ENCODE peak calls at places on chromosome 9, in nine cellular contexts. P is dorsolateral prefrontal cortex; M is fibroblast of the aortic adventitia; F is mammary epithelial cell; L is NB4; A is choroid plexus epithelial cell; R is effector memory CD4-positive, alpha-beta T cell; T is AG04450; U is lower leg skin. Z is an unnamed sample.

GRCh38 chr9:10571699-10572098 is 41.1 kb downstream of the PTPRD start:
- DNase-seq in R (no peak), A (no peak), T (no peak), L (no peak), M (no peak), U (no peak), F (no peak), P (no peak), Z (no peak)

GRCh38 chr9:122579874-122580273 is 3.3 kb downstream of the OR1L8 start:
- DNase-seq in A (no peak), R (no peak), T (no peak), M (no peak), P (no peak), F (no peak), L (no peak), U (no peak), Z (no peak)

GRCh38 chr9:134283692-134284265 is 42.5 kb upstream of the RXRA start:
- DNase-seq in P (no peak), R (no peak), F (no peak), M (no peak), U (no peak), T (no peak), A (no peak), L (no peak), Z (no peak)

GRCh38 chr9:88932766-88933165 is 58.5 kb upstream of the S1PR3 start:
- DNase-seq in F (peak), M (no peak), A (no peak), T (no peak), P (no peak), U (no peak), L (no peak), R (no peak), Z (no peak)

GRCh38 chr9:91536211-91536691 is 112.6 kb upstream of the NFIL3 start:
- DNase-seq in U (no peak), P (no peak), M (peak), F (peak), T (peak), R (no peak), A (peak), L (no peak), Z (no peak)

GRCh38 chr9:123267481-123268239 is 726 bp downstream of the STRBP start:
- DNase-seq in T (no peak), L (peak), F (no peak), M (no peak), R (no peak), U (no peak), P (peak), A (no peak), Z (no peak)

GRCh38 chr9:109052416-109052815 is 39.1 kb upstream of the CTNNAL1 start:
- DNase-seq in F (no peak), T (no peak), A (peak), P (no peak), U (no peak), M (peak), R (no peak), L (no peak), Z (peak)

GRCh38 chr9:89677696-89678393 is 73.0 kb downstream of the GADD45G start:
- DNase-seq in A (no peak), L (no peak), F (no peak), R (no peak), P (no peak), T (no peak), U (no peak), M (no peak), Z (peak)

GRCh38 chr9:113530022-113530635 is 66.6 kb downstream of the RGS3 start:
- DNase-seq in U (no peak), P (no peak), R (no peak), A (no peak), F (no peak), L (no peak), T (no peak), M (no peak), Z (no peak)

GRCh38 chr9:33466565-33467495 is 6.9 kb downstream of the NOL6 start:
- DNase-seq in P (peak), M (peak), T (no peak), L (peak), F (no peak), U (no peak), R (peak), A (peak), Z (peak)

GRCh38 chr9:124934290-124934689 is 6.6 kb downstream of the GOLGA1 start:
- DNase-seq in U (no peak), R (no peak), L (no peak), M (peak), A (peak), T (peak), F (no peak), P (no peak), Z (peak)

GRCh38 chr9:130028493-130029222 is 14.3 kb downstream of the FNBP1 start:
- DNase-seq in A (no peak), R (no peak), F (no peak), L (no peak), T (no peak), M (peak), P (no peak), U (no peak), Z (peak)

GRCh38 chr9:34123682-34124081 is 2.8 kb downstream of the DCAF12 start:
- DNase-seq in T (no peak), R (no peak), L (peak), A (no peak), P (no peak), M (no peak), F (no peak), U (peak), Z (no peak)

GRCh38 chr9:16126042-16126441 is 573.2 kb downstream of the CCDC171 start:
- DNase-seq in T (no peak), P (no peak), M (peak), A (peak), F (no peak), L (no peak), R (no peak), U (no peak), Z (no peak)

GRCh38 chr9:120628207-120628924 is 48.4 kb upstream of the CDK5RAP2 start:
- DNase-seq in R (no peak), U (no peak), F (no peak), L (no peak), A (no peak), P (no peak), M (no peak), T (no peak), Z (no peak)

GRCh38 chr9:84846501-84847323 is 177.2 kb downstream of the NTRK2 start:
- DNase-seq in T (no peak), P (no peak), A (no peak), U (no peak), M (no peak), L (no peak), R (no peak), F (peak), Z (no peak)

GRCh38 chr9:79236466-79236865 is 335.3 kb upstream of the TLE4 start:
- DNase-seq in P (no peak), T (no peak), M (no peak), F (peak), R (no peak), U (no peak), L (no peak), A (no peak), Z (no peak)

GRCh38 chr9:114285166-114285867 is 37.6 kb upstream of the ORM1 start:
- DNase-seq in F (no peak), L (peak), M (peak), U (no peak), P (peak), A (peak), R (no peak), T (peak), Z (peak)

GRCh38 chr9:104304925-104305324 is 199.1 kb upstream of the OR13F1 start:
- DNase-seq in F (no peak), M (no peak), R (no peak), L (no peak), P (no peak), U (no peak), T (no peak), A (no peak), Z (no peak)

GRCh38 chr9:77708416-77708815 is 60.3 kb upstream of the GNA14 start:
- DNase-seq in R (no peak), M (peak), U (no peak), A (peak), P (no peak), L (no peak), F (no peak), T (peak), Z (peak)
- H3K4me3 ChIP-seq in R (no peak), M (no peak), U (no peak), A (no peak), P (no peak), L (no peak), F (no peak), T (no peak), Z (no peak)

GRCh38 chr9:127562271-127562780 is 49.8 kb upstream of the STXBP1 start:
- DNase-seq in A (no peak), T (no peak), R (no peak), F (no peak), M (no peak), U (no peak), P (no peak), L (no peak), Z (no peak)
- H3K4me3 ChIP-seq in A (no peak), T (peak), R (no peak), F (no peak), M (peak), U (no peak), P (no peak), L (no peak), Z (peak)

GRCh38 chr9:110125207-110125751 is 82.7 kb downstream of the C9orf152 start:
- DNase-seq in U (peak), F (peak), T (peak), L (no peak), R (no peak), P (no peak), M (peak), A (peak), Z (peak)
- H3K4me3 ChIP-seq in U (no peak), F (peak), T (peak), L (no peak), R (no peak), P (peak), M (peak), A (peak), Z (peak)

GRCh38 chr9:3954228-3954949 is 345.5 kb downstream of the GLIS3 start:
- DNase-seq in F (no peak), P (no peak), M (no peak), A (peak), T (no peak), U (no peak), L (no peak), R (no peak), Z (no peak)
- H3K4me3 ChIP-seq in F (no peak), P (no peak), M (no peak), A (no peak), T (no peak), U (no peak), L (no peak), R (no peak), Z (no peak)

Z was measured in fibroblast of pulmonary artery.